ENCODE peak calls at places on chromosomes 11 and 22, in six cellular contexts. One of them, this sample, is unnamed.

GRCh38 chr22:44450503-44450902 is 47.5 kb downstream of the RTL6 start:
- DNase-seq in AG08395: no peak
- DNase-seq in iPS-NIHi11: no peak
- DNase-seq in stimulated activated CD4-positive, alpha-beta T cell treated with anti-CD3 and anti-CD28 coated beads, Interleukin-4, amount 100 ng/mL, for 48 hours: no peak
- DNase-seq in HTR-8/SVneo: no peak
- DNase-seq in caudate nucleus: no peak
- DNase-seq in this sample: no peak

GRCh38 chr11:8080674-8081590 is at the start of gene TUB:
- DNase-seq in AG08395: peak
- DNase-seq in iPS-NIHi11: peak
- DNase-seq in stimulated activated CD4-positive, alpha-beta T cell treated with anti-CD3 and anti-CD28 coated beads, Interleukin-4, amount 100 ng/mL, for 48 hours: no peak
- DNase-seq in HTR-8/SVneo: peak
- DNase-seq in caudate nucleus: no peak
- DNase-seq in this sample: no peak

GRCh38 chr11:19794161-19794560 is 81.5 kb downstream of the NAV2 start:
- DNase-seq in AG08395: no peak
- DNase-seq in iPS-NIHi11: no peak
- DNase-seq in stimulated activated CD4-positive, alpha-beta T cell treated with anti-CD3 and anti-CD28 coated beads, Interleukin-4, amount 100 ng/mL, for 48 hours: no peak
- DNase-seq in HTR-8/SVneo: no peak
- DNase-seq in caudate nucleus: no peak
- DNase-seq in this sample: no peak

GRCh38 chr11:120540744-120541143 is 29.2 kb downstream of the GRIK4 start:
- DNase-seq in AG08395: no peak
- DNase-seq in iPS-NIHi11: no peak
- DNase-seq in stimulated activated CD4-positive, alpha-beta T cell treated with anti-CD3 and anti-CD28 coated beads, Interleukin-4, amount 100 ng/mL, for 48 hours: no peak
- DNase-seq in HTR-8/SVneo: no peak
- DNase-seq in caudate nucleus: no peak
- DNase-seq in this sample: no peak

GRCh38 chr11:64085915-64086262 is 50.2 kb downstream of the FLRT1 start:
- DNase-seq in AG08395: no peak
- DNase-seq in iPS-NIHi11: no peak
- DNase-seq in stimulated activated CD4-positive, alpha-beta T cell treated with anti-CD3 and anti-CD28 coated beads, Interleukin-4, amount 100 ng/mL, for 48 hours: no peak
- DNase-seq in HTR-8/SVneo: no peak
- DNase-seq in caudate nucleus: no peak
- DNase-seq in this sample: no peak

GRCh38 chr11:69048056-69048717 is 545 bp upstream of the TPCN2 start:
- DNase-seq in AG08395: no peak
- DNase-seq in iPS-NIHi11: no peak
- DNase-seq in stimulated activated CD4-positive, alpha-beta T cell treated with anti-CD3 and anti-CD28 coated beads, Interleukin-4, amount 100 ng/mL, for 48 hours: no peak
- DNase-seq in HTR-8/SVneo: no peak
- DNase-seq in caudate nucleus: no peak
- DNase-seq in this sample: no peak

GRCh38 chr11:67240575-67241389 is 25.5 kb upstream of the GRK2 start:
- DNase-seq in AG08395: peak
- DNase-seq in iPS-NIHi11: no peak
- DNase-seq in stimulated activated CD4-positive, alpha-beta T cell treated with anti-CD3 and anti-CD28 coated beads, Interleukin-4, amount 100 ng/mL, for 48 hours: peak
- DNase-seq in HTR-8/SVneo: peak
- DNase-seq in caudate nucleus: peak
- DNase-seq in this sample: peak

GRCh38 chr11:8649361-8649760 is 33.1 kb downstream of the TRIM66 start:
- DNase-seq in AG08395: peak
- DNase-seq in iPS-NIHi11: no peak
- DNase-seq in stimulated activated CD4-positive, alpha-beta T cell treated with anti-CD3 and anti-CD28 coated beads, Interleukin-4, amount 100 ng/mL, for 48 hours: no peak
- DNase-seq in HTR-8/SVneo: peak
- DNase-seq in caudate nucleus: no peak
- DNase-seq in this sample: peak

This sample was measured in HFFc6.